ENCODE peak calls at places on chromosomes 7 and 10, in four cellular contexts. K is fibroblast of lung, E is AG04450, U is BE2C. R is an unnamed sample.

GRCh38 chr7:92751902-92752901 is 84.2 kb downstream of the CDK6 start:
- DNase-seq in U (no peak), E (peak; percentile 87), K (peak; percentile 95), R (peak; percentile 98)

GRCh38 chr7:134458341-134458805 is 527 bp downstream of the AKR1B1 start:
- DNase-seq in K (peak; percentile 46), U (peak; percentile 76), E (no peak), R (no peak)

GRCh38 chr7:142873281-142873784 is 12.2 kb downstream of the TRPV6 start:
- DNase-seq in E (no peak), U (peak; percentile 55), K (no peak), R (peak; percentile 11)

GRCh38 chr10:100341953-100342626 is 4.9 kb upstream of the SCD start:
- DNase-seq in K (peak; percentile 47), U (peak; percentile 75), E (no peak), R (peak; percentile 62)

GRCh38 chr10:17001961-17002749 is 127.5 kb downstream of the CUBN start:
- DNase-seq in U (no peak), K (peak; percentile 97), E (peak; percentile 58), R (peak; percentile 99)

GRCh38 chr10:61634711-61635110 is 28.0 kb upstream of the CABCOCO1 start:
- DNase-seq in U (no peak), K (peak; percentile 77), E (no peak), R (peak; percentile 87)

GRCh38 chr7:154776350-154776749 is 226.6 kb downstream of the PAXIP1 start:
- DNase-seq in U (no peak), K (no peak), E (no peak), R (no peak)

GRCh38 chr10:121700416-121700815 is 102.2 kb upstream of the FGFR2 start:
- DNase-seq in K (no peak), U (no peak), E (no peak), R (no peak)

GRCh38 chr10:65843203-65843602 is 1082.6 kb upstream of the LRRTM3 start:
- DNase-seq in K (no peak), E (no peak), U (no peak), R (no peak)

GRCh38 chr7:84083846-84084245 is 110.7 kb downstream of the SEMA3A start:
- DNase-seq in U (peak; percentile 50), K (no peak), E (no peak), R (no peak)

GRCh38 chr7:120996333-120996982 is 7.9 kb downstream of the CPED1 start:
- DNase-seq in K (peak; percentile 87), U (no peak), E (peak; percentile 81), R (peak; percentile 92)

GRCh38 chr7:90453931-90454330 is 15.5 kb upstream of the PTTG1IP2 start:
- DNase-seq in E (no peak), U (no peak), K (no peak), R (no peak)

GRCh38 chr7:121752706-121753105 is 120.3 kb upstream of the PTPRZ1 start:
- DNase-seq in K (peak; percentile 13), U (no peak), E (no peak), R (peak; percentile 18)

GRCh38 chr10:122515588-122516231 is 44.8 kb upstream of the DMBT1 start:
- DNase-seq in U (no peak), K (peak; percentile 80), E (no peak), R (peak; percentile 74)

GRCh38 chr7:129799350-129799955 is 153.3 kb downstream of the UBE2H start:
- DNase-seq in E (no peak), U (no peak), K (no peak), R (no peak)

GRCh38 chr10:5818894-5819293 is 5.7 kb upstream of the GDI2 start:
- DNase-seq in K (no peak), E (no peak), U (no peak), R (no peak)

GRCh38 chr7:132837529-132837928 is 244.4 kb downstream of the CHCHD3 start:
- DNase-seq in K (no peak), E (no peak), U (no peak), R (peak; percentile 39)

GRCh38 chr7:117238937-117239336 is 83.9 kb downstream of the WNT2 start:
- DNase-seq in K (no peak), E (no peak), U (no peak), R (no peak)

GRCh38 chr10:59585046-59585700 is 124.5 kb downstream of the SLC16A9 start:
- DNase-seq in U (peak; percentile 40), K (peak; percentile 73), E (no peak), R (peak; percentile 26)

GRCh38 chr10:132604686-132605085 is 67.1 kb downstream of the INPP5A start:
- DNase-seq in U (no peak), K (no peak), E (no peak), R (no peak)

GRCh38 chr10:63917363-63917762 is 396.2 kb downstream of the REEP3 start:
- DNase-seq in E (no peak), K (no peak), U (no peak), R (no peak)

GRCh38 chr7:152025077-152025936 is at the start of gene GALNT11:
- DNase-seq in E (peak; percentile 37), K (peak; percentile 78), U (peak; percentile 92), R (peak; percentile 77)

GRCh38 chr7:83105948-83106347 is 56.7 kb downstream of the PCLO start:
- DNase-seq in E (no peak), U (no peak), K (no peak), R (no peak)

GRCh38 chr7:87435546-87435945 is 39.9 kb downstream of the ABCB4 start:
- DNase-seq in K (peak; percentile 77), U (no peak), E (no peak), R (peak; percentile 28)

GRCh38 chr7:27163776-27164380 is 1.5 kb downstream of the HOXA9 start:
- DNase-seq in E (no peak), U (no peak), K (no peak), R (peak; percentile 15)

GRCh38 chr7:128003787-128004186 is 27.4 kb downstream of the LRRC4 start:
- DNase-seq in U (no peak), E (no peak), K (no peak), R (no peak)

DNA sequence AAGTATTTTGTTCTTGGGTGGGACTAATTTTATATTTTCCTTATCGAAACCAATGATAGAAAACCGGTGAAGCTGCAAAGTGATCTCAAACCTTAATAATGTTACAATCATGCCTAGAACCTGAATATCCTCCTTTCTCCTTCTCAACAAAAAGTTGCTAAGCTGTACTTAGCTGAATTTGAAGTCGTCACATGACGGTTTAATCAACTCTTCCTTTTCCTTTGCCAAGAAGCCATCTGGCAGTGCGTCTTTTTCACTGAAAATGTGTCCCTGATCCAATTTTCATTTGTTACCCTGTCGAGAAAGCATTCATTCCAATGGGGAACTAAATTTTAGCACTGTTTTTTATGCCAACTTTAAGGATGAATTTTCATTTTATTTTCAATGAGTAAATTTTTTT is 979.8 kb downstream of the DNAJB9 start:
- DNase-seq in E (no peak), K (no peak), U (no peak), R (no peak)
- H3K4me3 ChIP-seq in E (no peak overlapping the region), K (no peak overlapping the region), U (no peak overlapping the region), R (no peak overlapping the region)

GRCh38 chr7:67301667-67302066 is 305.0 kb downstream of the TYW1 start:
- DNase-seq in U (no peak), E (no peak), K (peak; percentile 2), R (peak; percentile 5)

GRCh38 chr7:67302113-67303039 is 305.7 kb downstream of the TYW1 start:
- DNase-seq in U (peak; percentile 99), K (peak; percentile 98), E (peak; percentile 98), R (peak; percentile 99)
- TF ChIP-seq CTCF in U (peak; percentile 11), K (peak; percentile 19), E (peak; percentile 49), R (no peak)

DNA sequence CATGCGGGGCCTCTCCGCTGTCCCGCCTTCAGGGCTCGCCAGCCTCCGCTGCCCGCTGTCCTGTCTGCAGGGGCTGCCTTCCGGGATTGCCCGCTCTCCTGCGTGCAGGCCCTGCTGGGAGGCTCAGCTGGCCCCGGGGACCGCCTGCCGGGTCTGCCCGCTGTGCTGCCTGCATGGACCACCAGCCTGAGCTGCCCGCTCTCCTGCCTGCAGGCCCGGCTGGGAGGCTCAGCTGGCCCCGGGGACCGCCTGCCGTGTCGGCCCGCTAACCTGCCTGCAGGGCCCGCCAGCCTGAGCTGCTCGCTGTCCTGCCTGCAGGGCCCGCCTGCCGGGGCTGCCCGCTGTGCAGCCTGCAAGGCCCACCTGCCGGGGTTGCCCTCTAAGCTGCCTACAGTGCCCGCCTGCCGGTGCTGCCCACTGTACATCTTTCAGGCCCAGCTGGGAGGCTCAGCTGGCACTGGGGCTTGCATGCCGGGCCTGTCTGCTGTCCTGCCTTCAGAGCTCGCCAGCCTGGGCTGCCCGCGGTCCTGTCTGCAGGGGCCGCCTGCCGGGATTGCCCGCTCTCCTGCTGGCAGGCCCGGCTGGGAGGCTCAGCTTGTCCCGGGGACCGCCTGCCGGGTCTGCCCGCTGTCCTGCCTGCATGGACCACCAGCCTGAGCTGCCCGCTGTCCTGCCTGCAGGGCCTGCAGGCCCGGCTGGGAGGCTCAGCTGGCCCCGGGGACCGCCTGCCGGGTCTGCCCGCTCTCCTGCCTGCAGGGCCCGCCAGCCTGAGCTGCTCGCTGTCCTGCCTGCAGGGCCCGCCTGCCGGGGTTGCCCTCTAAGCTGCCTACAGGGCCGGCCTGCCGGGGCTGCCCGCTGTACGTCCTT is 165.1 kb downstream of the GLRX3 start:
- DNase-seq in E (no peak), K (peak; percentile 20), U (no peak), R (peak; percentile 57)
- H3K4me3 ChIP-seq in E (no peak overlapping the region), K (peak overlapping the region; percentile 48), U (no peak overlapping the region), R (peak overlapping the region; percentile 33)

GRCh38 chr7:30353932-30354607 is 69.7 kb downstream of the ZNRF2 start:
- DNase-seq in K (no peak), E (no peak), U (no peak), R (no peak)

GRCh38 chr7:30351724-30352123 is 67.3 kb downstream of the ZNRF2 start:
- DNase-seq in K (no peak), E (no peak), U (no peak), R (no peak)

GRCh38 chr7:30353532-30353931 is 69.1 kb downstream of the ZNRF2 start:
- DNase-seq in K (no peak), U (no peak), E (no peak), R (no peak)

GRCh38 chr7:30351274-30351673 is 66.9 kb downstream of the ZNRF2 start:
- DNase-seq in E (no peak), K (no peak), U (no peak), R (no peak)

GRCh38 chr7:30352169-30352568 is 67.8 kb downstream of the ZNRF2 start:
- DNase-seq in E (no peak), K (no peak), U (no peak), R (no peak)
- TF ChIP-seq CTCF in E (no peak), K (no peak), U (peak; percentile 7), R (peak; percentile 10)

DNA sequence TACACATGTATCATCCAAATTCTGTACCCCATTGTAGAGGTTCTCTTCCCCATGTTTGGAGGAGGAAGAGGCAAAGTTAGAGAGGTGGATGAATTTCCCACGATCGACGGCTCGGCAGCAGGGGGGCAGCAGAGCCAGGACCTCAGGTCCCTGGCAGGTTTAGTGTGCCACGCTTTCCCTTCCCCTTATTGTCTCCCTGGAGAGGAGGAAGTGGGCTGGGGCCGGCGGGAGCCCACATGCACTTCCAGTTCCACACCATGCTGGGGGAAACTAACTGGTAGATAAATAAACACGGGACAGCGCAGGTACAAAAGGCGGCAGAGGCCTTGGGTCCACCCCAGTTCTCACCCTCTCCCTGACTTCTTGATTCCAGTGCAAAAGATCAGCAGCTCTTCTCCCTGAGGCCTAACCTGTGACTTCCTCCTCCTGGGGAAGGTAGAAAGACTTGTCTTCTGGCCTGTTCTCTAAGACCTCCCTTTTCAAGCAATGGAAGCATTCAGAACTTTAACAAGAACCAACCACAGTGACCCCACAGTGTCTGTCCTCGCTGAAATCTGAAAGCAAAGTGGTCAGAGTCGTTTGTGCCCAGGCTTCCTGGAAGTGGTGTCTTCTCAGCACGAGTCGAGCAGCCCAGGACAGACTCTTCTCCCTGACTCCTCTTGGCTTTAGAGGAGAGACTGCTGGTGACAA is 30.5 kb upstream of the SRGN start:
- DNase-seq in U (no peak), E (no peak), K (no peak), R (no peak)
- H3K4me3 ChIP-seq in U (no peak overlapping the region), E (no peak overlapping the region), K (no peak overlapping the region), R (no peak overlapping the region)

R was measured in fibroblast of mammary gland.